ENCODE peak calls at places on chromosomes 7 and 10, in nine cellular contexts. M is tibial nerve; U is A549; V is CD8-positive, alpha-beta T cell; Z is HL-60; N is prostate gland; I is body of pancreas; B is fibroblast of mammary gland; P is left ventricle myocardium inferior. W is an unnamed sample.

GRCh38 chr10:80425901-80426300 is 17.6 kb downstream of the PRXL2A start:
- DNase-seq in B (no peak), V (no peak), M (no peak), I (no peak), Z (no peak), N (no peak), P (no peak), U (no peak), W (no peak)

GRCh38 chr10:25682203-25682950 is 251.7 kb upstream of the MYO3A start:
- DNase-seq in V (no peak), P (no peak), M (no peak), N (no peak), Z (no peak), B (peak; percentile 1), U (peak; percentile 21), I (peak; percentile 10), W (peak; percentile 11)

GRCh38 chr10:30502266-30503058 is 68.5 kb downstream of the MAP3K8 start:
- DNase-seq in V (peak; percentile 59), B (no peak), U (no peak), N (no peak), I (peak; percentile 52), P (no peak), Z (no peak), M (peak; percentile 38), W (peak; percentile 19)

GRCh38 chr10:123878666-123879311 is 12.8 kb downstream of the CPXM2 start:
- DNase-seq in V (no peak), M (no peak), N (no peak), I (no peak), Z (no peak), P (no peak), U (no peak), B (peak; percentile 62), W (peak; percentile 65)

GRCh38 chr10:78830062-78830974 is 238.4 kb upstream of the ZMIZ1 start:
- DNase-seq in N (no peak), M (no peak), V (no peak), U (peak; percentile 37), I (no peak), P (no peak), Z (no peak), B (peak; percentile 64), W (no peak)

GRCh38 chr10:60549686-60550085 is 160.0 kb upstream of the ANK3 start:
- DNase-seq in N (no peak), B (peak; percentile 27), P (no peak), U (peak; percentile 48), V (no peak), I (no peak), Z (no peak), M (no peak), W (peak; percentile 3)

GRCh38 chr7:143392875-143393266 is 11.7 kb downstream of the ZYX start:
- DNase-seq in B (peak; percentile 30), M (no peak), U (no peak), I (no peak), V (no peak), Z (no peak), P (no peak), N (no peak), W (no peak)

GRCh38 chr10:25175527-25176420 is 973 bp downstream of the GPR158 start:
- DNase-seq in B (no peak), Z (no peak), I (peak; percentile 23), N (peak; percentile 5), U (no peak), V (peak; percentile 18), P (no peak), M (no peak), W (no peak)

DNA sequence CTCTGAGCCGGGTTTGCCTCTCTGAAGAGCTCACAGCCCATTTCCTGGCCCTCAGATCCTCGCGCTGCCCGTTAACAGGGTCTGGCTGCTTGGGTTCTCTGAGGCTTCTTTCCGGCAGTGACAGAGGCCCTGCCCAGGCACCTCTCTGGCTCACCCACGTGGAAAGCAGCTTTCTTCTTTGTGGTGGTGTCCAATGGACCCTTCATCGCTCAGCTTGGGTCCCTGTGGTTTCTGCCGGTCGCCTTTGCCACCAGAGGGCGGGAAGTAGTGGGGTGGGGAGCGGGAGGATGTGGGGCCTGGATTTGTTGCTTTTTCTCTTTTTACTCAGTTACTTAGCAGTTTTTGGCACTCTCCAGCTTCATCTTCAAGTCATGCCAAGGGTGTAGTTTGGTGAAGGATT is 15.6 kb upstream of the JAKMIP3 start:
- DNase-seq in U (no peak), I (no peak), N (no peak), Z (no peak), V (no peak), M (no peak), P (no peak), B (no peak), W (no peak)
- TF ChIP-seq CTCF in U (no peak), I (no peak), N (no peak), Z (no peak), V (no peak), M (no peak), P (no peak), B (no peak), W (no peak)

GRCh38 chr7:102320181-102320580 is 33.5 kb downstream of the SH2B2 start:
- DNase-seq in V (no peak), I (no peak), Z (no peak), U (no peak), N (no peak), P (no peak), M (no peak), B (no peak), W (no peak)

GRCh38 chr7:102321351-102322201 is 34.7 kb downstream of the SPDYE6 start:
- DNase-seq in B (no peak), N (no peak), I (no peak), U (no peak), M (no peak), V (no peak), P (no peak), Z (no peak), W (no peak)

GRCh38 chr7:102318482-102318971 is 31.9 kb downstream of the SH2B2 start:
- DNase-seq in V (no peak), N (no peak), P (no peak), B (peak; percentile 10), U (peak; percentile 49), M (no peak), Z (no peak), I (peak; percentile 58), W (no peak)

GRCh38 chr7:102320601-102321350 is 34.1 kb downstream of the SH2B2 start:
- DNase-seq in M (no peak), P (no peak), V (no peak), Z (no peak), B (no peak), N (no peak), U (no peak), I (no peak), W (no peak)

DNA sequence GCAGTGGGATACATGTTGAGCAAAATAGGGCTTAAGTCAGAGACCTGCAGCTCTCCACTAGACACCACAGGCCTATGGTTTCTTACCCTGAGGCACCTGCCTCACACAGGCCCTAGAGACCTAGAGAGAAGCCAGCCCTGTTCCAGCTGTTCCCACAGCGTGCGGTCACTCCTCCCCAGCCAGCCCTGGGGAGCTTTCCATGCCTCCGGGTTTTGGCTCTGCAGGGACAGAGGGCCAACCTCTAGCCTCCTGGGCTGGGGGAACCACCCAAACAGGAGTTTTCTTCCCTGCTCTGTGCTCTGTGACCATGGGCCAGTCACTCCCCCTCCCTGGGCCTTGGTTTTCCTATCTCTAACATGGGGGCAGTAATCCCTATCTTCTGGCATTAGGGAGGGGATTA is 33.0 kb downstream of the SH2B2 start:
- DNase-seq in N (no peak), Z (no peak), M (no peak), P (no peak), I (no peak), V (no peak), B (no peak), U (no peak), W (no peak)
- H3K4me3 ChIP-seq in N (no peak overlapping the region), Z (no peak overlapping the region), M (no peak overlapping the region), P (no peak overlapping the region), I (no peak overlapping the region), V (no peak overlapping the region), B (no peak overlapping the region), U (no peak overlapping the region), W (no peak overlapping the region)

GRCh38 chr7:51354434-51354833 is 37.8 kb upstream of the COBL start:
- DNase-seq in U (no peak), P (no peak), B (no peak), N (no peak), M (no peak), I (no peak), V (no peak), Z (no peak), W (no peak)

GRCh38 chr7:51350195-51350896 is 33.7 kb upstream of the COBL start:
- DNase-seq in Z (no peak), M (no peak), I (peak; percentile 37), B (no peak), P (no peak), V (no peak), U (peak; percentile 69), N (peak; percentile 75), W (no peak)

GRCh38 chr7:51354897-51355296 is 38.3 kb upstream of the COBL start:
- DNase-seq in N (no peak), M (no peak), V (no peak), B (no peak), P (no peak), I (no peak), U (no peak), Z (no peak), W (no peak)

GRCh38 chr7:51351661-51352060 is 35.1 kb upstream of the COBL start:
- DNase-seq in B (peak; percentile 77), V (no peak), N (no peak), Z (no peak), M (peak; percentile 11), I (no peak), U (no peak), P (no peak), W (peak; percentile 3)

DNA sequence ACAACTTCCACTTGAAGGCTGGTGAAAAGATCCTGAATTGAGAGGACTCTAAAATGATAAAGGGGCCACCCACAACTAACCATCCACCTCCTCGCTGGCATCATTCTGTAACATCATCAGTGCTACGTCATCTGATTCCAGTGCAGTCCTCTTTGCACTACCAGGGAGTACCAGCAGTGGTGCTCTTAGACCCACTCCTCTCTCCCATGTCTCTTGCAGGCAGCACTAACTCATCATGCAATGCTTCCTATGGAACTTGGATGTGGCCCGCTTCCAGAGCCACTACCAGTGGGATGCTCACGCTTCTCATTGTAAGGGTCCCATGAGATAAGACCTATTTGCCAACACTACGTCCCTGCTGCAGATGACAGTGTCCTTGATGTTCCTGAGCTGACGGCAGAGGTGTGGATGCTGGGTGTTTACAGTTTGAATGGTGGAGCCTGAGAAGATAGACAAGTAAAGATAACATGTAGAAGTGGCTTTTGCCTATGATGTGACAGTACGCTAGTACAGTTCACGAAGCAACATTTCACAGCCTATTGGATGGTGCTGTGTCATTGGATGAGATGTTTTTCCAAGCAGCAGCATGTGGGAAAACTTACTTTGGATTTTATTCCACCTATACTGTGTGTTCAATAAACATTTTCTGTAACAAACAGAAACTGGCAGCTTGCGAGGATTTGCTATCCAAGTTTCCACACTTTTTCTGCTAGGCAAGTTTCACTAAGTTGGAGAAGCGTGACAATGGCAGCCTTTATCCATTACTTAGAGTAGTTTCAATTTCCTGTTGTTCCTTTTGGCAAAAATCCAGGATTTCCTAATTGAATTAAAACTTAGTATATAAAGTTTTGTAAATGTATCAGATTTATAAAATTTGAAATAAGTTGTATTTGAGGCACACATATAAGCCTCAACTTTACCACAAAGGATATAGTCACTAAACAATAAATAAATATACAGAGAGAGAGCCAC is 35.9 kb upstream of the COBL start:
- DNase-seq in M (no peak), U (no peak), V (no peak), I (no peak), N (no peak), Z (no peak), B (no peak), P (no peak), W (no peak)
- TF ChIP-seq CTCF in M (no peak), U (no peak), V (no peak), I (peak; percentile 11), N (no peak), Z (no peak), B (no peak), P (peak; percentile 27), W (no peak)

GRCh38 chr7:5231116-5231515 is 41.1 kb downstream of the WIPI2 start:
- DNase-seq in B (no peak), U (no peak), M (no peak), I (no peak), P (no peak), N (no peak), V (no peak), Z (no peak), W (no peak)

GRCh38 chr7:5231811-5232484 is 41.9 kb downstream of the WIPI2 start:
- DNase-seq in B (no peak), Z (no peak), V (no peak), U (no peak), P (no peak), I (no peak), M (no peak), N (no peak), W (no peak)

GRCh38 chr7:5230272-5231067 is 40.4 kb downstream of the WIPI2 start:
- DNase-seq in M (no peak), Z (no peak), U (no peak), N (no peak), V (peak; percentile 45), B (no peak), I (no peak), P (no peak), W (no peak)

GRCh38 chr7:5232874-5233273 is 42.8 kb downstream of the WIPI2 start:
- DNase-seq in V (no peak), U (no peak), B (no peak), I (no peak), Z (no peak), P (no peak), M (no peak), N (no peak), W (no peak)

GRCh38 chr7:5232485-5232837 is 42.4 kb downstream of the WIPI2 start:
- DNase-seq in U (no peak), P (no peak), I (no peak), B (no peak), M (no peak), Z (no peak), V (no peak), N (no peak), W (no peak)
- H3K4me3 ChIP-seq in U (no peak overlapping the region), P (no peak overlapping the region), I (no peak overlapping the region), B (no peak overlapping the region), M (no peak overlapping the region), Z (no peak overlapping the region), V (no peak overlapping the region), N (no peak overlapping the region), W (no peak overlapping the region)

W was measured in AG10803.